ENCODE peak calls at places on chromosomes 4 and X, in seven cellular contexts. D is epithelial cell of proximal tubule, J is lower leg skin, P is A549, T is right lobe of liver, S is suprapubic skin, E is upper lobe of right lung. F is an unnamed sample.

GRCh38 chrX:40878821-40879571 is 143.7 kb upstream of the MED14 start:
- DNase-seq in D (no peak), J (no peak), P (no peak), T (no peak), S (no peak), E (no peak), F (no peak)

GRCh38 chrX:150032742-150033141 is 94.5 kb upstream of the EOLA2 start:
- DNase-seq in D (no peak), J (no peak), P (no peak), T (no peak), S (no peak), E (no peak), F (no peak)

GRCh38 chr4:186020793-186021407 is 48.1 kb upstream of the TLR3 start:
- DNase-seq in D (no peak), J (no peak), P (no peak), T (no peak), S (no peak), E (no peak), F (no peak)

GRCh38 chr4:3809451-3810110 is 43.4 kb downstream of the ADRA2C start:
- DNase-seq in D (no peak), J (no peak), P (no peak), T (no peak), S (no peak), E (no peak), F (no peak)

GRCh38 chrX:134101636-134102035 is 116.2 kb upstream of the GPC3 start:
- DNase-seq in D (no peak), J (no peak), P (no peak), T (no peak), S (no peak), E (no peak), F (no peak)

GRCh38 chr4:38117614-38118013 is 157.4 kb downstream of the PTTG2 start:
- DNase-seq in D (no peak), J (no peak), P (no peak), T (no peak), S (no peak), E (no peak), F (no peak)

GRCh38 chr4:133574248-133574647 is 425.2 kb downstream of the PCDH10 start:
- DNase-seq in D (no peak), J (no peak), P (no peak), T (no peak), S (no peak), E (no peak), F (no peak)

GRCh38 chrX:110341189-110342035 is 17.2 kb upstream of the RTL9 start:
- DNase-seq in D (no peak), J (peak; percentile 15), P (no peak), T (no peak), S (no peak), E (no peak), F (no peak)

GRCh38 chr4:21752616-21753015 is 196.0 kb downstream of the KCNIP4 start:
- DNase-seq in D (no peak), J (no peak), P (no peak), T (no peak), S (no peak), E (no peak), F (no peak)

GRCh38 chrX:136999021-136999420 is 34.8 kb downstream of the GPR101 start:
- DNase-seq in D (no peak), J (no peak), P (no peak), T (no peak), S (no peak), E (no peak), F (no peak)

GRCh38 chr4:171891038-171891437 is 77.8 kb downstream of the GALNTL6 start:
- DNase-seq in D (no peak), J (no peak), P (no peak), T (no peak), S (no peak), E (no peak), F (no peak)

GRCh38 chrX:133544105-133544504 is 128.8 kb upstream of the GPC4 start:
- DNase-seq in D (peak; percentile 92), J (peak; percentile 13), P (no peak), T (no peak), S (no peak), E (no peak), F (no peak)

GRCh38 chr4:108954880-108955279 is 192.0 kb upstream of the ETNPPL start:
- DNase-seq in D (no peak), J (no peak), P (no peak), T (no peak), S (no peak), E (no peak), F (no peak)

GRCh38 chrX:1401611-1402430 is 9.9 kb upstream of the SLC25A6 start:
- DNase-seq in D (no peak), J (no peak), P (no peak), T (no peak), S (no peak), E (peak; percentile 58), F (no peak)

GRCh38 chr4:187602339-187603092 is 393.1 kb upstream of the ZFP42 start:
- DNase-seq in D (peak; percentile 42), J (no peak), P (no peak), T (no peak), S (no peak), E (no peak), F (no peak)

GRCh38 chr4:187608001-187608421 is 387.6 kb upstream of the ZFP42 start:
- DNase-seq in D (no peak), J (no peak), P (no peak), T (no peak), S (no peak), E (no peak), F (no peak)

GRCh38 chr4:187603093-187603395 is 392.5 kb upstream of the ZFP42 start:
- DNase-seq in D (no peak), J (no peak), P (no peak), T (no peak), S (no peak), E (no peak), F (no peak)

GRCh38 chr4:187606581-187606980 is 389.0 kb upstream of the ZFP42 start:
- DNase-seq in D (no peak), J (no peak), P (peak; percentile 18), T (no peak), S (no peak), E (no peak), F (no peak)

DNA sequence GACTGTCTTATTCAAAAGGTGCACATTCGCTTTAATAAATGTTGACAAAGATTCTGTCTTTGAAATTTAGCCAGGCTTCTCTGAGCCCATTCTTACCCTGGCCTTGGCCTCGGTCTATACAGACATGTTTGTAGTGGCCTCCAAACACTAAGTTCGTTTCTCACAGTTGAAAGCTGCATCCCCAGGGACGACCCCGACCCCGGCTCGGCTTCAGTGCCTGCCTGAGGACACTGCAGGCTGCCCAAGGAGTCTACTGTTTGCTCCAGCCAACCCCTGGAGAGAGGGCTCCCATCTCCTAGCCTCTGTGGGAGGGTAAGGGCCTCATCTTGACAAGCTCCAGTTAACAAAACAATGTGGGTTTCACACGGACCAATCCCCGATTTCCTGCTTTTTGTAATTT is 390.6 kb upstream of the ZFP42 start:
- DNase-seq in D (no peak), J (no peak), P (no peak), T (no peak), S (no peak), E (no peak), F (no peak)
- TF ChIP-seq CTCF in D (no peak), J (no peak), P (no peak), T (no peak), S (no peak), E (no peak), F (no peak)

GRCh38 chr4:39383690-39384089 is 17.5 kb upstream of the RFC1 start:
- DNase-seq in D (no peak), J (no peak), P (no peak), T (no peak), S (no peak), E (no peak), F (no peak)
- TF ChIP-seq CTCF in D (no peak), J (no peak), P (no peak), T (no peak), S (no peak), E (no peak), F (no peak)

DNA sequence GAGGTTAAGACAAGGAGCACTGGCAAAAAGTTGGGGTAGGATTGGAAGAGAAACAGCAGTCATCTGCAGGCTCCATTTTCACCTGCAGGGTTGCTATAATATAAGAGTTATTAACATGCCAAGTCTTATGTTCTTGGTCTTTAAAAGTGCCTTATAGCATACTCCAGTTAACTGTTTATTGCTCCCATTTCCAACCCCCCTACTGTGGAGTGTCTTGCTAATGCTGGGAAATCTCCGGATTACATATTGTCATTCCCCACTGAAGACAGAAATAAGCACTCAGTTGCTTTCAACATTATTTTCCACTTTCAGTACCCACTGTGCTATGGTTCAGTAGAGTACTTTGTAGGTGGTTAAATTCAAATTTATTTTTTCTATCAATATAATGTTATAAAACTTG is 1014.3 kb downstream of the RPA4 start:
- DNase-seq in D (no peak), J (no peak), P (no peak), T (no peak), S (no peak), E (no peak), F (no peak)
- TF ChIP-seq CTCF in D (no peak), J (no peak), P (no peak), T (no peak), S (no peak), E (no peak), F (no peak)

DNA sequence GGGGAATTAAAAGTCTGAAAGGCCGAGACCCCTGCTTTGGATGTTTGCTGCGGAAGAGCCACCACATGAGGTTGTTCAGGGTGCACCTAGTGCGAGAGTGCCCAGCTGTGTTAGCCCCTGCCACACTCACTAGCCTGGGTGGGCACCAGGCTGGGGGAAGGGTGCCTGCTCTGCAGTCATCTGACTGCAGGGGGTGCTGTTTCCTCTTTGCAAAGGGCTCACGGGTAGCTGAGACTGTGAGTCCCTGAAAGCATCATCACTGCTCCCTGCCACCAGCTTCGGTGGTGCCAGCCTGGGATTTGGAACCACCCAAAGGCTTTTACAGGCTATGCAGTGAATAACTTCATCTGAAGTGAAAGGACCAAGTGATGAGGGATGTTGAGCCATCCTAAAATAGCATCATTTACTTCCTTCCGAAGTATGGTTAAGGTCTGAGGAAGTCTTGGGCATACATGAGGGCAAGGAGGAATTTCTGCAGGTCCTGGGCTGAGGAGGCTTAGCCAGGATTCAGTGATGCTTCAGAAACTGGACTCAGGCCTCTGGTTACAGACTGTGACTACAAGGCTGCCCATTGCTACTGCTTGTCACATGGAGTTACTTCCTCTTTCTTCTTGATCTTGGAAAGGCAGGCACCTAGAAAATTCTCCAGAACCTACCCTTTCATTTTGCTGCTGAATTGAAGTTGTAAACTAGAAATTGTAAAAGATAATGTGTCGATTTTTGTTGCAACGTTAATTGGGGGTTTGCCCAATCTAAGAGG is 293.2 kb upstream of the PRPS2 start:
- DNase-seq in D (no peak), J (no peak), P (peak; percentile 2), T (no peak), S (no peak), E (no peak), F (no peak)
- TF ChIP-seq CTCF in D (peak; percentile 42), J (no peak), P (no peak), T (no peak), S (no peak), E (no peak), F (peak; percentile 55)

DNA sequence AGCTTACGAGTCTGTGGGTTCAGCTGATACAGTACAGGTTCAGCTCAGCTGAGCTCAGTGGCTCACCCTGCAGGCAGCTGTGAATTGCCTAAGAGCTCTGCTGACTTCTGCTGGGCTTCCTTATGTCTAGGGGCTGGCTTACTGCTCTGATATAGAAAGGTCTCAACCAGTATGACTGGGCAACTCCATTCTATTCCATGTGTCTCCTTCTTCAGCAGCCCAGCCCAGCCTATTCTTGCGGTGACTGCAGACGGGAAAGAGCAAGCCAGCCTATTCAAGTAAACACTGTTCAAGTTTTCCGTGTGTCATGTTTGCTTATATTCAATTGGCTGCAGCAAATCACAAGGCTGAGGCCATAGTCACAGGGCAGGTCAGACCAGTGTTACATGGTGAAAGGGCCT is 615.4 kb upstream of the ZFP42 start:
- DNase-seq in D (no peak), J (no peak), P (no peak), T (no peak), S (no peak), E (peak; percentile 68), F (no peak)
- TF ChIP-seq CTCF in D (peak; percentile 64), J (no peak), P (no peak), T (peak; percentile 24), S (no peak), E (peak; percentile 22), F (peak; percentile 38)

F was measured in type B pancreatic cell.